ENCODE peak calls at places on chromosomes 4 and X, in eight cellular contexts. N, H, I, C, D, K, Y and P are unnamed samples.

GRCh38 chr4:119315036-119315435 is 6.9 kb downstream of the FABP2 start:
- DNase-seq in N (no peak), H (no peak), I (no peak), C (no peak), D (peak; percentile 12), K (no peak), Y (no peak), P (no peak)

GRCh38 chrX:150018931-150019331 is 80.6 kb upstream of the EOLA2 start:
- DNase-seq in N (no peak), H (no peak), I (peak; percentile 48), C (no peak), D (peak; percentile 82), K (no peak), Y (no peak), P (no peak)

GRCh38 chr4:186881521-186882220 is 158.0 kb upstream of the FAT1 start:
- DNase-seq in N (no peak), H (no peak), I (peak; percentile 93), C (no peak), D (peak; percentile 67), K (no peak), Y (no peak), P (peak; percentile 41)

GRCh38 chr4:39494354-39494753 is 32.9 kb downstream of the UGDH start:
- DNase-seq in N (no peak), H (no peak), I (no peak), C (no peak), D (no peak), K (no peak), Y (no peak), P (no peak)

GRCh38 chrX:39645059-39645895 is 452.5 kb downstream of the BCOR start:
- DNase-seq in N (peak; percentile 72), H (no peak), I (peak; percentile 82), C (peak; percentile 47), D (peak; percentile 59), K (peak; percentile 27), Y (peak; percentile 12), P (no peak)

GRCh38 chr4:15601862-15602261 is 53.3 kb downstream of the FBXL5 start:
- DNase-seq in N (no peak), H (no peak), I (no peak), C (no peak), D (no peak), K (no peak), Y (no peak), P (no peak)

GRCh38 chr4:164956766-164957643 is 20.5 kb downstream of the TRIM61 start:
- DNase-seq in N (peak; percentile 82), H (peak; percentile 92), I (peak; percentile 69), C (peak; percentile 33), D (peak; percentile 65), K (peak; percentile 87), Y (peak; percentile 56), P (peak; percentile 87)

GRCh38 chr4:89509708-89510269 is 202.2 kb upstream of the GPRIN3 start:
- DNase-seq in N (no peak), H (peak; percentile 93), I (peak; percentile 77), C (no peak), D (peak; percentile 84), K (peak; percentile 31), Y (no peak), P (no peak)

GRCh38 chr4:35604252-35604651 is 640.1 kb downstream of the ARAP2 start:
- DNase-seq in N (no peak), H (no peak), I (no peak), C (no peak), D (no peak), K (no peak), Y (no peak), P (no peak)

GRCh38 chr4:76198411-76199237 is 15.0 kb downstream of the SCARB2 start:
- DNase-seq in N (peak; percentile 76), H (peak; percentile 86), I (peak; percentile 93), C (no peak), D (peak; percentile 89), K (peak; percentile 79), Y (peak; percentile 75), P (peak; percentile 46)

GRCh38 chr4:173211838-173212237 is 43.2 kb downstream of the GALNT7 start:
- DNase-seq in N (no peak), H (peak; percentile 61), I (peak; percentile 89), C (no peak), D (peak; percentile 78), K (no peak), Y (peak; percentile 52), P (peak; percentile 72)

GRCh38 chr4:13905543-13905942 is 278.0 kb upstream of the BOD1L1 start:
- DNase-seq in N (no peak), H (no peak), I (peak; percentile 88), C (no peak), D (peak; percentile 95), K (no peak), Y (no peak), P (no peak)

GRCh38 chr4:122854444-122854843 is 27.8 kb downstream of the FGF2 start:
- DNase-seq in N (no peak), H (no peak), I (peak; percentile 45), C (no peak), D (no peak), K (no peak), Y (no peak), P (no peak)

GRCh38 chr4:139764686-139765085 is 99.1 kb downstream of the MGST2 start:
- DNase-seq in N (peak; percentile 33), H (no peak), I (no peak), C (no peak), D (no peak), K (no peak), Y (no peak), P (no peak)

GRCh38 chr4:121198261-121198660 is 34.1 kb upstream of the TNIP3 start:
- DNase-seq in N (no peak), H (no peak), I (no peak), C (no peak), D (no peak), K (no peak), Y (peak; percentile 55), P (no peak)

GRCh38 chr4:20356565-20356964 is 104.9 kb downstream of the SLIT2 start:
- DNase-seq in N (no peak), H (no peak), I (peak; percentile 45), C (no peak), D (no peak), K (no peak), Y (no peak), P (no peak)

GRCh38 chr4:55635760-55636621 is at the start of gene NMU:
- DNase-seq in N (no peak), H (peak; percentile 79), I (peak; percentile 29), C (no peak), D (no peak), K (peak; percentile 68), Y (no peak), P (peak; percentile 56)

GRCh38 chr4:93243262-93243661 is 585.3 kb upstream of the ATOH1 start:
- DNase-seq in N (no peak), H (no peak), I (no peak), C (no peak), D (no peak), K (no peak), Y (no peak), P (no peak)

GRCh38 chrX:41705680-41706374 is 17.1 kb downstream of the GPR34 start:
- DNase-seq in N (no peak), H (peak; percentile 14), I (no peak), C (no peak), D (no peak), K (no peak), Y (no peak), P (no peak)

GRCh38 chrX:133580630-133581029 is 165.3 kb upstream of the GPC4 start:
- DNase-seq in N (no peak), H (no peak), I (peak; percentile 73), C (no peak), D (no peak), K (no peak), Y (no peak), P (no peak)

GRCh38 chrX:126489141-126489540 is 63.5 kb downstream of the DCAF12L1 start:
- DNase-seq in N (no peak), H (no peak), I (no peak), C (no peak), D (no peak), K (no peak), Y (no peak), P (no peak)

DNA sequence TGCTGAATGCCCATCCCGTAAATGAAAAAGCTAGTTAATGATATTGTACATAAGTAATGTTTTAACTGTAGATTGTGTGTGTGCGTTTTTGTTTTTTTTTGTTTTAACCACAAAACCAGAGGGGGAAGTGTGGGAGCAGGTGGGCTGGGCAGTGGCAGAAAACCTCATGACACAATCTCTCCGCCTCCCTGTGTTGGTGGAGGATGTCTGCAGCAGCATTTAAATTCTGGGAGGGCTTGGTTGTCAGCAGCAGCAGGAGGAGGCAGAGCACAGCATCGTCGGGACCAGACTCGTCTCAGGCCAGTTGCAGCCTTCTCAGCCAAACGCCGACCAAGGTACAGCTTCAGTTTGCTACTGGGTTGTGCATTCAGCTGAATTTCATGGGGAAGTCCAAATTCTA is at the start of gene SPP1:
- DNase-seq in N (no peak), H (peak; percentile 60), I (peak; percentile 68), C (no peak), D (peak; percentile 13), K (peak; percentile 37), Y (no peak), P (no peak)
- TF ChIP-seq CTCF in N (no peak), H (peak; percentile 14), I (no peak), C (no peak), D (no peak), K (no peak), Y (no peak), P (no peak)

GRCh38 chr4:109931318-109931717 is 18.6 kb downstream of the EGF start:
- DNase-seq in N (no peak), H (no peak), I (no peak), C (no peak), D (no peak), K (no peak), Y (no peak), P (no peak)
- TF ChIP-seq CTCF in N (no peak), H (no peak), I (no peak), C (no peak), D (no peak), K (no peak), Y (no peak), P (no peak)

GRCh38 chrX:154540897-154541535 is 5.6 kb downstream of the G6PD start:
- DNase-seq in N (no peak), H (no peak), I (peak; percentile 56), C (no peak), D (no peak), K (no peak), Y (no peak), P (peak; percentile 30)

GRCh38 chrX:154542723-154543424 is 3.8 kb downstream of the G6PD start:
- DNase-seq in N (no peak), H (no peak), I (no peak), C (no peak), D (no peak), K (peak; percentile 62), Y (no peak), P (no peak)

GRCh38 chrX:154544885-154545284 is 1.8 kb downstream of the G6PD start:
- DNase-seq in N (no peak), H (no peak), I (no peak), C (no peak), D (no peak), K (no peak), Y (no peak), P (no peak)

GRCh38 chrX:154541589-154541895 is 5.1 kb downstream of the G6PD start:
- DNase-seq in N (no peak), H (no peak), I (no peak), C (no peak), D (peak; percentile 13), K (no peak), Y (no peak), P (no peak)

GRCh38 chrX:154541896-154542722 is 4.5 kb downstream of the G6PD start:
- DNase-seq in N (peak; percentile 84), H (no peak), I (peak; percentile 88), C (peak; percentile 67), D (peak; percentile 94), K (peak; percentile 79), Y (peak; percentile 67), P (peak; percentile 71)
- TF ChIP-seq CTCF in N (no peak), H (no peak), I (no peak), C (no peak), D (no peak), K (no peak), Y (no peak), P (no peak)

GRCh38 chr4:37682701-37683401 is 3.3 kb downstream of the RELL1 start:
- DNase-seq in N (no peak), H (peak; percentile 65), I (no peak), C (no peak), D (no peak), K (peak; percentile 51), Y (no peak), P (no peak)
- TF ChIP-seq CTCF in N (no peak), H (peak; percentile 33), I (no peak), C (no peak), D (no peak), K (no peak), Y (no peak), P (no peak)